ENCODE peak calls at places on chromosomes 7 and 10, in seven cellular contexts. T is fibroblast of lung, M is ovary, I is breast epithelium, R is lower lobe of right lung, O is coronary artery, H is right lobe of liver. Y is an unnamed sample.

GRCh38 chr7:150407588-150408392 is 28.7 kb downstream of the ZNF775 start:
- DNase-seq in T (no peak), M (no peak), I (no peak), R (no peak), O (no peak), H (no peak), Y (no peak)

GRCh38 chr10:132891994-132892393 is 50.4 kb downstream of the CFAP46 start:
- DNase-seq in T (no peak), M (no peak), I (peak; percentile 17), R (no peak), O (no peak), H (peak; percentile 18), Y (no peak)

GRCh38 chr10:14592026-14592425 is 182.7 kb downstream of the FAM107B start:
- DNase-seq in T (no peak), M (no peak), I (no peak), R (no peak), O (no peak), H (no peak), Y (no peak)

GRCh38 chr7:51321961-51322515 is 5.4 kb upstream of the COBL start:
- DNase-seq in T (no peak), M (no peak), I (no peak), R (no peak), O (no peak), H (no peak), Y (no peak)

GRCh38 chr7:27952393-27953290 is 212.7 kb downstream of the TAX1BP1 start:
- DNase-seq in T (peak; percentile 44), M (no peak), I (no peak), R (no peak), O (no peak), H (no peak), Y (no peak)

GRCh38 chr7:2607122-2607912 is 24.5 kb upstream of the TTYH3 start:
- DNase-seq in T (no peak), M (no peak), I (no peak), R (no peak), O (no peak), H (no peak), Y (no peak)

GRCh38 chr10:62185914-62186692 is 82.5 kb downstream of the RTKN2 start:
- DNase-seq in T (no peak), M (no peak), I (no peak), R (no peak), O (no peak), H (no peak), Y (no peak)

GRCh38 chr7:98133181-98133580 is 26.5 kb downstream of the LMTK2 start:
- DNase-seq in T (peak; percentile 11), M (no peak), I (no peak), R (no peak), O (no peak), H (no peak), Y (no peak)

GRCh38 chr7:157498690-157499089 is 161.9 kb downstream of the DNAJB6 start:
- DNase-seq in T (no peak), M (no peak), I (no peak), R (no peak), O (peak; percentile 38), H (no peak), Y (no peak)

GRCh38 chr7:26704786-26705185 is 159.6 kb downstream of the SKAP2 start:
- DNase-seq in T (peak; percentile 74), M (no peak), I (no peak), R (no peak), O (no peak), H (no peak), Y (no peak)

GRCh38 chr7:23680417-23681405 is 712 bp downstream of the FAM221A start:
- DNase-seq in T (peak; percentile 60), M (peak; percentile 47), I (peak; percentile 79), R (peak; percentile 83), O (peak; percentile 78), H (peak; percentile 72), Y (peak; percentile 37)

GRCh38 chr10:30047924-30048531 is 11.4 kb downstream of the JCAD start:
- DNase-seq in T (no peak), M (no peak), I (no peak), R (no peak), O (no peak), H (no peak), Y (no peak)

GRCh38 chr7:36661135-36661840 is 63.0 kb downstream of the AOAH start:
- DNase-seq in T (no peak), M (no peak), I (no peak), R (no peak), O (no peak), H (no peak), Y (no peak)

GRCh38 chr7:106060394-106060920 is 51.7 kb downstream of the SYPL1 start:
- DNase-seq in T (no peak), M (no peak), I (no peak), R (no peak), O (peak; percentile 38), H (no peak), Y (no peak)

GRCh38 chr10:73924935-73925334 is 14.0 kb downstream of the PLAU start:
- DNase-seq in T (no peak), M (no peak), I (no peak), R (no peak), O (no peak), H (no peak), Y (no peak)

GRCh38 chr10:110426294-110427153 is 71.2 kb upstream of the DUSP5 start:
- DNase-seq in T (peak; percentile 78), M (peak; percentile 31), I (no peak), R (no peak), O (no peak), H (no peak), Y (no peak)

GRCh38 chr7:73904219-73905136 is 43.5 kb downstream of the TMEM270 start:
- DNase-seq in T (peak; percentile 32), M (no peak), I (no peak), R (peak; percentile 37), O (peak; percentile 87), H (peak; percentile 42), Y (no peak)

GRCh38 chr7:36048141-36048901 is 104.7 kb upstream of the EEPD1 start:
- DNase-seq in T (peak; percentile 98), M (no peak), I (no peak), R (no peak), O (no peak), H (no peak), Y (no peak)

GRCh38 chr7:118573065-118573464 is 348.6 kb downstream of the ANKRD7 start:
- DNase-seq in T (peak; percentile 10), M (no peak), I (no peak), R (no peak), O (no peak), H (no peak), Y (no peak)

GRCh38 chr10:129954916-129955315 is 9.2 kb downstream of the EBF3 start:
- DNase-seq in T (no peak), M (no peak), I (no peak), R (no peak), O (no peak), H (no peak), Y (no peak)
- H3K27ac ChIP-seq in T (no peak overlapping the region), M (no peak overlapping the region), I (no peak overlapping the region), R (no peak overlapping the region), O (peak overlapping the region; percentile 2), H (no peak overlapping the region), Y (no peak overlapping the region)

DNA sequence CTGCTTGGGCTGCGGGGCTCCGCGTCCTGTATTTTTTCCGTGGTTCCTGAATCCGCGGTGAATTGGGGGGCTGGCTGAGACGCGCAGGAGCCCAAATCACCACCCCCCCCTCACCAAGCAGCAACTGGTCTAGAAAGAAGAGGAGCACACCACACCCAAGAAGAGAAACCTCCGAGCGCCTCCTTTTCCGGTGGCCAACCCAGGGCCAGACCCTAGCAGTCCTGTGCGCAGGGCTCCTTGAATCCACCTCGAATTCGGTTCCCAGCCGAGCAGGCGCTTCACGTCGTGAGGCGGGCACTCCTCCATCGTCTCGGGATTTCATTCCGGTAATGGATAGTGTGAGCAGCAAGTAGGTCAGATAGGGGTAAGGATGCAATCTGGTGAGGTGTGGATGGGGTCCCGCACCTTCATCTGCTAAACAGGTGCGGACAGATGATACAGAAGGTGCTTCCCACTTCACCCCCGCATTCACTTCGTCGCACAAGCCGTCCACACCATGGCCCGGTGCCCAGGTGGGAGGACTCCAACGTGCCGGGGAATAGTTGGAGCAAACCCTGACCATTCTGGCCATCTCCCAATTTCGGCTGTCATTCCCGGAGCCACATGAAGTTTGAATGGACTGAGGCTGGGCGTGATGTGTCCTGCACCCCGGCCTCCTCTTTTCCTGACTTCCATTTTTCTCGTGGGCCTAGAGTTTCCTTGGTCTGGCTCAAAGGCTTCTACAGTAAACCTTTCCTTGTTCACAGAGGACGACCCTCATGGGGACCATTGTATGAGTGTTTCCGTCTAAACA is 19.8 kb upstream of the ZNF273 start:
- DNase-seq in T (no peak), M (peak; percentile 31), I (no peak), R (no peak), O (peak; percentile 61), H (no peak), Y (no peak)
- H3K27ac ChIP-seq in T (no peak overlapping the region), M (no peak overlapping the region), I (no peak overlapping the region), R (no peak overlapping the region), O (no peak overlapping the region), H (no peak overlapping the region), Y (no peak overlapping the region)

GRCh38 chr7:46814516-46815250 is 767.2 kb downstream of the TNS3 start:
- DNase-seq in T (no peak), M (no peak), I (no peak), R (no peak), O (no peak), H (no peak), Y (no peak)

GRCh38 chr7:46812047-46812672 is 769.8 kb downstream of the TNS3 start:
- DNase-seq in T (no peak), M (no peak), I (no peak), R (no peak), O (no peak), H (no peak), Y (no peak)

GRCh38 chr7:46810986-46811385 is 770.9 kb downstream of the TNS3 start:
- DNase-seq in T (no peak), M (no peak), I (no peak), R (no peak), O (no peak), H (no peak), Y (no peak)

GRCh38 chr7:46809886-46810285 is 772.0 kb downstream of the TNS3 start:
- DNase-seq in T (no peak), M (no peak), I (no peak), R (no peak), O (no peak), H (no peak), Y (no peak)

GRCh38 chr7:46811529-46811928 is 770.4 kb downstream of the TNS3 start:
- DNase-seq in T (peak; percentile 82), M (peak; percentile 58), I (no peak), R (no peak), O (no peak), H (no peak), Y (no peak)
- H3K27ac ChIP-seq in T (peak overlapping the region; percentile 65), M (no peak overlapping the region), I (no peak overlapping the region), R (no peak overlapping the region), O (no peak overlapping the region), H (no peak overlapping the region), Y (no peak overlapping the region)

DNA sequence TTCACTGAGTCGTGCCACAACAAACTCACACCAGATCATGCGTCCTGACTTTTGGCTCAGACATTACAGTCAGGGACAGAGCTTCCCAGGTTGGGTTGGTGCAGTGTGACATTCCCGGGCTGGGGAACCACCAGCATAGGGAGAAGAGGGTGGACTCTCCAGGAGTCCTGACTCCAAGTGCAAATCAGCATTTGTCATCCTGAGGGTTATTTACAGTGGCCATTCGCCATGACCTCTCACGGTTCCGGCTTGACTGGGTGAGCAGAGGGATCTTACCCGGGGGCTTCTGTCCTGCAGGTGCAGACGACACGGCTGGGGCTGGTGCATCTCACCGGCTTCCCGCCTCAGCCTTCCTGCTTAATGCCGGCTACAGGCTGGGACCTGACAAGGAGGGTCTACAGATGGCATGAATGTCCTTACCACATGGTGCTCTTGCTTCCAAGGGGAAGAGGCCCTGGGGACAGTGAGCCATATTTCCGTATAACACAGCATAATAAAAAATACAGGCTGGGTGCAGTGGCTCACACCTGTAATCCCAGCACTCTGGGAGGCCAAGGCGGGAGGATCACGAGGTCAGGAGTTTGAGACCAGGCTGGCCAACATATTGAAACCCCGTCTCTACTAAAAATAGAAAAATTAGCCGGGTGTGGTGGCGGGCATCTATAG is 12.5 kb upstream of the INTS1 start:
- DNase-seq in T (no peak), M (no peak), I (peak; percentile 56), R (no peak), O (no peak), H (no peak), Y (no peak)
- H3K27ac ChIP-seq in T (no peak overlapping the region), M (no peak overlapping the region), I (no peak overlapping the region), R (no peak overlapping the region), O (no peak overlapping the region), H (no peak overlapping the region), Y (no peak overlapping the region)